ENCODE peak calls at places on chromosomes 1 and 21, in four cellular contexts. J, N, X and Y are unnamed samples.

GRCh38 chr1:32786856-32787255 is 30.3 kb downstream of the YARS1 start:
- DNase-seq in N (no peak), X (no peak), J (no peak), Y (no peak)

GRCh38 chr21:40788635-40789034 is 58.3 kb downstream of the DSCAM start:
- DNase-seq in X (no peak), J (no peak), N (no peak), Y (no peak)

GRCh38 chr1:70528591-70529333 is 117.7 kb downstream of the CTH start:
- DNase-seq in X (peak; percentile 65), N (peak; percentile 35), J (no peak), Y (no peak)

GRCh38 chr1:16231331-16232315 is 5.4 kb downstream of the CPLANE2 start:
- DNase-seq in X (no peak), J (no peak), N (peak; percentile 60), Y (peak; percentile 59)

GRCh38 chr21:41059871-41060270 is 108.1 kb upstream of the BACE2 start:
- DNase-seq in J (no peak), N (no peak), X (no peak), Y (no peak)

GRCh38 chr1:154968731-154969130 is 1.8 kb downstream of the SHC1 start:
- DNase-seq in N (no peak), X (peak; percentile 69), J (no peak), Y (no peak)

GRCh38 chr1:197343663-197344273 is 75.7 kb downstream of the CRB1 start:
- DNase-seq in J (no peak), X (no peak), N (no peak), Y (no peak)

GRCh38 chr1:10050611-10051010 is 17.9 kb downstream of the UBE4B start:
- DNase-seq in N (no peak), X (no peak), J (no peak), Y (no peak)

GRCh38 chr1:221104596-221104995 is 225.4 kb downstream of the HLX start:
- DNase-seq in N (no peak), J (no peak), X (no peak), Y (no peak)

GRCh38 chr1:43128816-43129215 is 43.3 kb downstream of the EBNA1BP2 start:
- DNase-seq in N (no peak), J (no peak), X (no peak), Y (no peak)

GRCh38 chr1:222171005-222171404 is 376.9 kb downstream of the HHIPL2 start:
- DNase-seq in X (peak; percentile 29), N (no peak), J (no peak), Y (no peak)

GRCh38 chr1:111441573-111442192 is 7.4 kb downstream of the WDR77 start:
- DNase-seq in N (peak; percentile 47), X (peak; percentile 33), J (no peak), Y (peak; percentile 79)

GRCh38 chr21:27454234-27454633 is 487.3 kb upstream of the ADAMTS5 start:
- DNase-seq in X (no peak), N (no peak), J (no peak), Y (no peak)

GRCh38 chr1:23100074-23100748 is 68.4 kb downstream of the LUZP1 start:
- DNase-seq in N (no peak), X (peak; percentile 15), J (peak; percentile 72), Y (no peak)

GRCh38 chr1:77063118-77063517 is 156.1 kb downstream of the PIGK start:
- DNase-seq in N (no peak), X (no peak), J (no peak), Y (no peak)

GRCh38 chr1:204992940-204993339 is 50.1 kb upstream of the CNTN2 start:
- DNase-seq in N (no peak), X (no peak), J (no peak), Y (no peak)

GRCh38 chr1:193181526-193181925 is 4.9 kb downstream of the B3GALT2 start:
- DNase-seq in J (no peak), X (no peak), N (no peak), Y (no peak)
- H3K4me3 ChIP-seq in J (no peak overlapping the region), X (no peak overlapping the region), N (no peak overlapping the region), Y (no peak overlapping the region)

GRCh38 chr1:96445296-96445695 is 276.3 kb upstream of the PTBP2 start:
- DNase-seq in N (no peak), J (no peak), X (no peak), Y (no peak)
- TF ChIP-seq POLR2AphosphoS5 in N (no peak), J (no peak), X (no peak), Y (no peak)

GRCh38 chr1:156434976-156435550 is 65.5 kb downstream of the MEF2D start:
- DNase-seq in N (no peak), J (no peak), X (no peak), Y (no peak)
- H3K4me3 ChIP-seq in N (no peak overlapping the region), J (no peak overlapping the region), X (no peak overlapping the region), Y (peak overlapping the region; percentile 37)

DNA sequence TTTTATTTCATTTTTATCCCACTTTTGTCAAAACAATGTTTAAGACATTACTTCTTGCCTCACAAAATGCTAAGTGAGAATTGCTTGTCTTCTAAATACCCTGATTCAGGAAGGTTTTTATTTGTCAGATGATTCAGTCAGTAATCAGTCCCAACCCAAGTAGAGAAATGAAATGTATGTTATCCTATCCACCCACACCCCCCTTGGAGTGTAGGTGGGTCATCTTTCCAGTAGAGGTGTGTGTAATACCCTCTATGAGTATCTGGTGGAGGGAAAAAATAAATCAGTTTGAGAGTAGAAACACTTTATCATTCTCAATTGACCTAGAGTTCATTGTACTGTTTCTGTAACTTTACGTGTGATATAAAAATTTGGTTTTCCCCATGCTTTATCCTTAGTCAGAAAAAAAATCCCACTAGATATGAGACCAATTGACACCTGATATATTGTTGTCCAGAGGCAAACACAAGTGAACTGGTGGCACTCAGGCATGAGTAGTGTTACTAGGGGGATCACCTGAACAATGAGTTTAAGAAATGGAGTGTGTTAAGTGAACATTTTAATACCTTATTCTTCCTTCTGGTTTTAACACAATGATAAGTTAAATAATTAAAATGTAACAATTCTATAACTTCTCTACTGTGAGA is 153.8 kb upstream of the C1orf105 start:
- DNase-seq in N (no peak), X (no peak), J (no peak), Y (no peak)
- TF ChIP-seq POLR2AphosphoS5 in N (no peak), X (no peak), J (no peak), Y (no peak)

GRCh38 chr21:46552865-46553379 is 52.0 kb downstream of the S100B start:
- DNase-seq in J (no peak), X (no peak), N (no peak), Y (no peak)
- H3K4me3 ChIP-seq in J (no peak overlapping the region), X (no peak overlapping the region), N (no peak overlapping the region), Y (no peak overlapping the region)

GRCh38 chr1:178533547-178533946 is 20.6 kb downstream of the TEX35 start:
- DNase-seq in X (no peak), J (no peak), N (no peak), Y (peak; percentile 10)
- TF ChIP-seq POLR2AphosphoS5 in X (no peak), J (no peak), N (no peak), Y (no peak)

DNA sequence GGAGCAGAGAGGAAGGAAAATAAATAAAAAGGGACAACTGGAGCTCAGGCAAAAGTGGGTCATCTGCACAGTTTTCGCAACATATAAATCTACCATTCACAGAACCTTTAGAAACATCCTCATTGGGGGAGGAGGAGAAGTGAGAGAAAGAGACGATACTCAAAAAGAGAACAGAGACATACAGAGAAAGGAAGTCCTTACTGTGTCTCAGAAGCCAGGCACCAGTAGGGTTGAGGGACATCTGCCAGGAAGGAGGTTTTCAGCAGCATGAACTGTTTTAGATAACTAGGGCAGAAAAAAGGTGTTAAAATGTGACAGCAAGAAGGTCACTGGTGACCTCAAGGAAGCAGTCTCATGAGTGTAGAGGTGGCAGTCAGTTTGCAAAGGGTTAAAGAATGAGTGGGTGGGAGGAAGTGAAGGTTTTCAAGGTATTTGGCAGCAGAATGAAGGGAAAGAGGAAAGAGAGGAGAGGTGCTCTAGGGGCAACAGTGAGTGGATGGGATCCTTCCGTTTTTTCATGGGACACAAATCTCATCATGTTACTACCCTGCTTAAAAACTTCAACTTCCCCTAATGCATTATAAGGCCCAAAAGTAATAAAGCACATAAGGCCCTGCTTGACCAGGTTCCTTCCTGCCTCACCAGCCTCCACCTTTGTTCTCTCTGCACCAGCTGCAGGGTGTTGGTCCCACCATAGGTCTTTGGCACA is 9.5 kb downstream of the JAK1 start:
- DNase-seq in J (peak; percentile 23), N (peak; percentile 36), X (no peak), Y (peak; percentile 72)
- H3K4me3 ChIP-seq in J (no peak overlapping the region), N (no peak overlapping the region), X (no peak overlapping the region), Y (no peak overlapping the region)